ENCODE peak calls at places on chromosomes 13 and 19, in six cellular contexts. One of them, this sample, is unnamed.

GRCh38 chr19:11164879-11165406 is 9.4 kb upstream of the SPC24 start:
- ATAC-seq in HCT116: no peak
- ATAC-seq in T-helper 17 cell: no peak
- ATAC-seq in body of pancreas: peak
- ATAC-seq in naive thymus-derived CD8-positive, alpha-beta T cell: no peak
- ATAC-seq in IMR-90: no peak
- ATAC-seq in this sample: no peak

GRCh38 chr13:100387416-100387815 is 201.2 kb downstream of the GGACT start:
- ATAC-seq in HCT116: no peak
- ATAC-seq in T-helper 17 cell: no peak
- ATAC-seq in body of pancreas: no peak
- ATAC-seq in naive thymus-derived CD8-positive, alpha-beta T cell: no peak
- ATAC-seq in IMR-90: no peak
- ATAC-seq in this sample: no peak

GRCh38 chr13:87867426-87867825 is 196.3 kb downstream of the SLITRK5 start:
- ATAC-seq in HCT116: no peak
- ATAC-seq in T-helper 17 cell: no peak
- ATAC-seq in body of pancreas: no peak
- ATAC-seq in naive thymus-derived CD8-positive, alpha-beta T cell: no peak
- ATAC-seq in IMR-90: no peak
- ATAC-seq in this sample: no peak

GRCh38 chr19:56170261-56170660 is 5.5 kb upstream of the GALP start:
- ATAC-seq in HCT116: no peak
- ATAC-seq in T-helper 17 cell: no peak
- ATAC-seq in body of pancreas: peak
- ATAC-seq in naive thymus-derived CD8-positive, alpha-beta T cell: no peak
- ATAC-seq in IMR-90: no peak
- ATAC-seq in this sample: peak

GRCh38 chr13:42101821-42102580 is 53.6 kb downstream of the DGKH start:
- ATAC-seq in HCT116: no peak
- ATAC-seq in T-helper 17 cell: no peak
- ATAC-seq in body of pancreas: no peak
- ATAC-seq in naive thymus-derived CD8-positive, alpha-beta T cell: no peak
- ATAC-seq in IMR-90: no peak
- ATAC-seq in this sample: no peak

GRCh38 chr13:33441015-33441414 is 155.5 kb upstream of the STARD13 start:
- ATAC-seq in HCT116: peak
- ATAC-seq in T-helper 17 cell: no peak
- ATAC-seq in body of pancreas: peak
- ATAC-seq in naive thymus-derived CD8-positive, alpha-beta T cell: no peak
- ATAC-seq in IMR-90: peak
- ATAC-seq in this sample: peak

GRCh38 chr13:50357586-50358118 is 342.4 kb downstream of the KCNRG start:
- ATAC-seq in HCT116: no peak
- ATAC-seq in T-helper 17 cell: no peak
- ATAC-seq in body of pancreas: peak
- ATAC-seq in naive thymus-derived CD8-positive, alpha-beta T cell: no peak
- ATAC-seq in IMR-90: peak
- ATAC-seq in this sample: peak

GRCh38 chr19:2394054-2394668 is 33.2 kb downstream of the TIMM13 start:
- ATAC-seq in HCT116: no peak
- ATAC-seq in T-helper 17 cell: peak
- ATAC-seq in body of pancreas: no peak
- ATAC-seq in naive thymus-derived CD8-positive, alpha-beta T cell: peak
- ATAC-seq in IMR-90: no peak
- ATAC-seq in this sample: no peak

This sample was measured in SK-N-SH treated with all-trans-retinoic acid at 6 μM for 48 hours.